ENCODE peak calls at places on chromosomes 2 and 18, in six cellular contexts. E is GM23338, T is GM23248, D is PC-3, Y is OCI-LY7, A is HCT116. C is an unnamed sample. For H3K79me2 and H3K9me2, the result is how much of the 10 kb centered on the place peaks cover.

GRCh38 chr2:235724964-235725603 is 231.2 kb downstream of the AGAP1 start:
- DNase-seq in E (no peak), T (peak), D (no peak), Y (no peak), A (no peak), C (no peak)

GRCh38 chr2:18404708-18405107 is 155.7 kb downstream of the RDH14 start:
- DNase-seq in E (peak), T (no peak), D (no peak), Y (peak), A (peak), C (no peak)

GRCh38 chr2:73080321-73081131 is 9.0 kb upstream of the SFXN5 start:
- DNase-seq in E (no peak), T (no peak), D (no peak), Y (no peak), A (no peak), C (no peak)

GRCh38 chr2:86747708-86748627 is 27.9 kb downstream of the RMND5A start:
- DNase-seq in E (peak), T (peak), D (peak), Y (peak), A (peak), C (peak)

GRCh38 chr2:62999905-63000304 is 50.7 kb upstream of the OTX1 start:
- DNase-seq in E (no peak), T (peak), D (peak), Y (no peak), A (no peak), C (no peak)

GRCh38 chr2:237614151-237614720 is 13.2 kb upstream of the LRRFIP1 start:
- DNase-seq in E (peak), T (no peak), D (no peak), Y (no peak), A (no peak), C (no peak)

GRCh38 chr2:238169021-238169707 is 10.4 kb downstream of the ERFE start:
- DNase-seq in E (no peak), T (peak), D (peak), Y (no peak), A (no peak), C (no peak)

GRCh38 chr18:58338961-58339722 is 289.7 kb downstream of the ALPK2 start:
- DNase-seq in E (peak), T (no peak), D (no peak), Y (no peak), A (no peak), C (no peak)

GRCh38 chr2:95275151-95275515 is 884 bp downstream of the PROM2 start:
- DNase-seq in E (no peak), T (no peak), D (no peak), Y (no peak), A (no peak), C (no peak)

GRCh38 chr2:190217616-190218015 is 102.0 kb downstream of the HIBCH start:
- DNase-seq in E (no peak), T (no peak), D (no peak), Y (no peak), A (no peak), C (no peak)

GRCh38 chr18:574456-575228 is 5.5 kb upstream of the CETN1 start:
- DNase-seq in E (peak), T (no peak), D (no peak), Y (no peak), A (no peak), C (no peak)

GRCh38 chr2:24613154-24613814 is 122.2 kb downstream of the NCOA1 start:
- DNase-seq in E (peak), T (peak), D (peak), Y (peak), A (peak), C (peak)

GRCh38 chr2:148132400-148132799 is 111.5 kb downstream of the MBD5 start:
- DNase-seq in E (no peak), T (peak), D (peak), Y (no peak), A (no peak), C (no peak)

GRCh38 chr2:220572385-220572784 is 945.0 kb downstream of the SLC4A3 start:
- DNase-seq in E (no peak), T (peak), D (peak), Y (no peak), A (no peak), C (no peak)

GRCh38 chr2:30113617-30114293 is 33.1 kb upstream of the YPEL5 start:
- DNase-seq in E (no peak), T (peak), D (peak), Y (no peak), A (no peak), C (no peak)

GRCh38 chr2:6764968-6765723 is 100.6 kb downstream of the CMPK2 start:
- DNase-seq in E (peak), T (no peak), D (no peak), Y (no peak), A (no peak), C (no peak)

GRCh38 chr2:237012577-237013237 is 73.0 kb upstream of the COPS8 start:
- DNase-seq in E (no peak), T (no peak), D (no peak), Y (no peak), A (no peak), C (no peak)

GRCh38 chr18:49817947-49818346 is 4.6 kb upstream of the ACAA2 start:
- DNase-seq in E (no peak), T (no peak), D (no peak), Y (no peak), A (no peak), C (no peak)

GRCh38 chr18:56789004-56789888 is 138.1 kb downstream of the WDR7 start:
- DNase-seq in E (peak), T (peak), D (peak), Y (peak), A (peak), C (peak)

GRCh38 chr18:23938046-23938756 is 76.4 kb upstream of the TTC39C start:
- DNase-seq in E (no peak), T (no peak), D (no peak), Y (peak), A (no peak), C (no peak)

GRCh38 chr18:3463052-3463451 is 13.1 kb downstream of the TGIF1 start:
- DNase-seq in E (no peak), T (peak), D (no peak), Y (no peak), A (no peak), C (no peak)

GRCh38 chr2:173830169-173830568 is 135.0 kb downstream of the SP3 start:
- DNase-seq in E (no peak), T (peak), D (no peak), Y (no peak), A (no peak), C (no peak)

GRCh38 chr2:209974566-209974965 is 27.9 kb upstream of the RPE start:
- DNase-seq in E (no peak), T (peak), D (peak), Y (no peak), A (no peak), C (no peak)

GRCh38 chr18:34783485-34783884 is 73.4 kb downstream of the DTNA start:
- DNase-seq in E (no peak), T (peak), D (no peak), Y (no peak), A (no peak), C (no peak)

GRCh38 chr2:38978504-38978903 is 88.8 kb downstream of the ARHGEF33 start:
- DNase-seq in E (no peak), T (no peak), D (no peak), Y (no peak), A (no peak), C (no peak)

GRCh38 chr2:181948227-181948626 is 37.4 kb upstream of the PPP1R1C start:
- DNase-seq in E (no peak), T (no peak), D (peak), Y (no peak), A (no peak), C (no peak)

GRCh38 chr2:238092486-238093035 is 7.6 kb upstream of the ESPNL start:
- DNase-seq in E (no peak), T (no peak), D (no peak), Y (no peak), A (no peak), C (no peak)

GRCh38 chr2:129253461-129253812 is 726.0 kb upstream of the RAB6C start:
- DNase-seq in E (peak), T (peak), D (no peak), Y (peak), A (peak), C (no peak)

GRCh38 chr2:210477496-210477895 is 937 bp upstream of the LANCL1 start:
- DNase-seq in E (peak), T (peak), D (peak), Y (no peak), A (peak), C (peak)

GRCh38 chr2:71700041-71700879 is 246.9 kb downstream of the DYSF start:
- DNase-seq in E (no peak), T (no peak), D (no peak), Y (no peak), A (no peak), C (no peak)

GRCh38 chr2:57881998-57882884 is 164.4 kb upstream of the VRK2 start:
- DNase-seq in E (no peak), T (peak), D (peak), Y (no peak), A (peak), C (no peak)

DNA sequence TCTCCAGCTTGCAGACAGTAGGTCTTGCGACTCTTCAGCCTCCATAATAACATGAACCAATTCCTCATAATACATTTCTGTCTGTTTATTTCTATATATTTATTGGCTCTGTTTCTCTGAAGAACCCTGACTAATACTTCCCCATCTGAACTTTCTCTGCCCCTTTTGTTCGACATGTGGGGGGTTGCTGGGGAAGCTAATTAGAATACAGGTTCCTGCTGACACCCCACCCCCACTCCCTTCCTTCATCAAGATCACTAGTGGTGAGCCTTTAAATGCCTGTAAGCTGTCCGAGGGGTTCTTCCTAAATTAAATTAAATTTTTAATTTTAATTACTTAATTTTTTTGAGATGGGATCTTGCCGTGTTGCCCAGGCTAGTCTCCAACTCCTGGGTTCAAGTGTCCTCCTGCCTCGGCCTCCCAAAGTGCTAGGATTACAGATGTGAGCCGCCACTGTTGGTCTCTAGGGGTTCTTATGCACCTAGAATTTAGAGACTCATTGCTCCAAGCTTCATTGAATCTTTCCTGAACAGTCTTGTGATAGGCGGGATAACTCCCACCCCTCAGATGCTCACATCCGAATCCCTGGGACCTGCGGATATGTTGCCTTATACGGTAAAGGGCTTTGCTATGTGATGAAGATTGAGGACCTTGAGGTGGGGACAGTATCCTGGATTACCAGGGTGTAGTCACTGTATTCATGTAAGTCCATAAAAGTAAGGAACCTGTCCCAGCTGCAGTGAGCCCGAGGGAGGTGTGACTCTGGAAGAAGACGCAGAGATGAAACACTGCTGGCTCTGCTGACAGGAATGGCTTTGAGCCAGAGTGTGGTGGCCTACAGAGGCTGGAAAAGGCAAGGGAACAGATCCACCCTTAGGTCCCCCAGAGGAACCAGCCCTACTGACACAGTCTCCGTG is 26.2 kb downstream of the HPCAL1 start:
- DNase-seq in E (no peak), T (no peak), D (no peak), Y (peak), A (no peak), C (no peak)
- H3K79me2 ChIP-seq in E (under half), T (under half), D (half or more), Y (under half), A (half or more), C (half or more)

GRCh38 chr2:289362-290089 is 1.6 kb upstream of the ALKAL2 start:
- DNase-seq in E (peak), T (peak), D (peak), Y (no peak), A (no peak), C (no peak)
- H2AFZ ChIP-seq in E (peak), T (peak), D (peak), Y (no peak), A (no peak), C (no peak)

GRCh38 chr18:45295388-45295787 is 319.9 kb upstream of the SLC14A2 start:
- DNase-seq in E (no peak), T (no peak), D (no peak), Y (no peak), A (no peak), C (no peak)
- H3K9me2 ChIP-seq in E (under half), T (under half), D (under half), Y (under half), A (under half), C (under half)

DNA sequence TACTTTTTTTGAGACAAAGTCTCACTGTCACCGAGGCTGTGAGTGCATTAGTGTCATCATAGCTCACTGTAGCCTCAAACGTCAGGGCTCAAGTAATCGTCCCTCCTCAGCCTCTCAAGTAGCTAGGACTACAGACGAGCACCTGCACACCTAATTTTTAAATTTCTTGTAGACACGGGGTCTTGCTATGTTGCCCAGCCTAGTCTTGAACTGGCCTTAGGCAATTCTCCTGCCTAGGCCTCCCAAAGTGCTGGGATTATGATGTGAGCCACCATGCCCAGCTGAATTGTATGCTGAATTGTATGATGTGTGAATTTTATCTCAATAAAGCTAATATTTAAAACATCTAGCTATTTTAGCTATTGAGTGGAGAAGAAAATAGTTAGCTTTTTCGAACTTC is 18.9 kb downstream of the CAB39 start:
- DNase-seq in E (no peak), T (no peak), D (no peak), Y (no peak), A (no peak), C (no peak)
- H3K79me2 ChIP-seq in E (half or more), T (half or more), D (half or more), Y (half or more), A (half or more), C (half or more)

DNA sequence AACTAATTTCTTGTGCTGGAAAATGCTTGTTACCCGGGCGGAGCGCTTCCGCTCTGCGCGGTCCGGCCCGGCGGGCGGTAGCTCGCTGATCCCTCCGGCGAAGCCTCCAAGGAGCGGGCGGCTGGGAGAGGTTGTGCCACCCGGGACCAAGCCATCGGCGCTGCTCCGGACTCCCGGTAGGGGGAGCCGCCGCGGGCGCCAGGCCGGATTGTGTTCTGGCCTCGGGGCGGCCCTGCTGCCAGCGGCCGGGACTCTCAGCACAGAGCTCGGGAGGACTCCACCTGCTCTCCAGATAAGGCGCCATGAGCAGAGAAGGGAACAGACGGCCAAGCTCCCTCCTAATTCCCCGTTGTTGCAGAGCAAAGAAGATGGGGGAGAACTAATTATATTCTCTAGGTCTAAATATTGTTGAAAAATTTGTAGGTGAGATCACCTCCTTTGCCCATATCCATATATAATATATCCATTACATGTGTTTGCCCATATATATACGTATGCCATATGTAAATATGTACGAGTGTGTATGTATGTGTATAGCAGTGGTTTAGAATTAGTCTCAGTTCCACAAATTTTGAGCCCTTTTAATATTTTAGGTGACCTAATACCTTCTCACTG is 13.8 kb upstream of the SATB2 start:
- DNase-seq in E (peak), T (peak), D (peak), Y (peak), A (no peak), C (peak)
- H2AFZ ChIP-seq in E (peak), T (peak), D (no peak), Y (peak), A (peak), C (no peak)

GRCh38 chr2:233094614-233095013 is 34.5 kb downstream of the INPP5D start:
- DNase-seq in E (no peak), T (no peak), D (no peak), Y (no peak), A (no peak), C (no peak)

GRCh38 chr2:233093721-233094120 is 33.6 kb downstream of the INPP5D start:
- DNase-seq in E (no peak), T (no peak), D (no peak), Y (no peak), A (no peak), C (no peak)

GRCh38 chr2:233098615-233099014 is 38.5 kb downstream of the INPP5D start:
- DNase-seq in E (peak), T (peak), D (peak), Y (no peak), A (peak), C (no peak)

GRCh38 chr2:233092446-233093438 is 32.6 kb downstream of the INPP5D start:
- DNase-seq in E (no peak), T (no peak), D (no peak), Y (no peak), A (no peak), C (no peak)

DNA sequence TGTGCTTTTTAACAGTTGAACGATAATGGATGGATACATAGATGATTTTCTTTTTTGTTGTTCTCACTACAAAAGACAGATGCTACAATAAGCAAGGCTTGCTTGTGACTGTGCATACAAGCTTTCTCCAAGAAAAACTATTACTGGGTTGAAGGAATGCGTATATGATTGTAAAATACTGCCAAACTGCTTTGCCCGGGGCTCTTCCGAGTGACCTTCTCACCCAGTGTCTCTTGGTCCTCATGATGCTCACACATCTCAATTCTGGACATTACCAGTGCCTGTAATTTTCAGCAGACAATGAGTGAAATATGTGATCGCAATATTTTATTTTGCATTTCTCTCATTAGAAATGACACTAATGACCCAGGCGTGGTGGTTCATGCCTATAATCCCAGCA is 35.9 kb downstream of the INPP5D start:
- DNase-seq in E (no peak), T (no peak), D (no peak), Y (no peak), A (no peak), C (no peak)
- H3K9me2 ChIP-seq in E (under half), T (under half), D (under half), Y (under half), A (under half), C (under half)

GRCh38 chr2:36570416-36570815 is 27.6 kb downstream of the FEZ2 start:
- DNase-seq in E (no peak), T (peak), D (peak), Y (no peak), A (no peak), C (no peak)

GRCh38 chr2:36572752-36573125 is 25.2 kb downstream of the FEZ2 start:
- DNase-seq in E (no peak), T (no peak), D (no peak), Y (no peak), A (no peak), C (no peak)

GRCh38 chr2:36572054-36572751 is 25.8 kb downstream of the FEZ2 start:
- DNase-seq in E (peak), T (no peak), D (no peak), Y (no peak), A (no peak), C (no peak)

GRCh38 chr2:36574560-36574959 is 23.4 kb downstream of the FEZ2 start:
- DNase-seq in E (no peak), T (no peak), D (no peak), Y (no peak), A (no peak), C (no peak)

DNA sequence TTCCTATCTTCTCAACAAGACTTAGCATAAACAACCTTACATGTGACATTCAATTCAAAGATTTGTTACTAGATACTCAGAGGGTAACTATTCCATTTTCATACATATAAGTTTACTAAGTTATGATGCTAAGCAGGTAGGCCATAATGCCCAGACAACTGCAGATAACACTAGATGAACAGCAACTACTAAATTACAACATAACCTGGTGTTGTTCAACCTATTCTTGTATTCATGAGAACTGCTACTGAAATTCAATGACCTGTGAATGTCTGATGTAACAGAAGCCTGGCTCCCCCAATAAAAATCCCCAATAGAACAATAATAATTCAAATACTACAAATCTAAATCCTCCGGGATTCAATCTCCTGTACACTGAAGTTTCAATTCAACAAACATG is 24.8 kb downstream of the FEZ2 start:
- DNase-seq in E (no peak), T (no peak), D (no peak), Y (no peak), A (no peak), C (no peak)
- H3K79me2 ChIP-seq in E (under half), T (half or more), D (half or more), Y (under half), A (under half), C (under half)

GRCh38 chr2:67290451-67290991 is 106.6 kb upstream of the ETAA1 start:
- DNase-seq in E (no peak), T (peak), D (peak), Y (no peak), A (peak), C (no peak)
- H2AFZ ChIP-seq in E (no peak), T (no peak), D (no peak), Y (no peak), A (no peak), C (no peak)

GRCh38 chr2:145811467-145812162 is 1291.7 kb upstream of the ZEB2 start:
- DNase-seq in E (no peak), T (peak), D (no peak), Y (no peak), A (no peak), C (no peak)
- H3K9me2 ChIP-seq in E (under half), T (under half), D (under half), Y (under half), A (under half), C (under half)

C was measured in MM.1S.